ENCODE peak calls at places on chromosomes 16 and 17, in four cellular contexts. W is H1, Y is MM.1S, B is fibroblast of lung. A is an unnamed sample. For H4K20me1, the result is how much of the 10 kb centered on the place peaks cover.

GRCh38 chr16:56421976-56422669 is 3.2 kb downstream of the AMFR start:
- DNase-seq in W (no peak), Y (no peak), B (no peak), A (no peak)

GRCh38 chr17:41118721-41119120 is 548 bp upstream of the KRTAP4-11 start:
- DNase-seq in W (no peak), B (peak), Y (no peak), A (no peak)

GRCh38 chr16:72173997-72174396 is 2.0 kb upstream of the PMFBP1 start:
- DNase-seq in W (no peak), Y (no peak), B (no peak), A (no peak)

GRCh38 chr16:2149630-2150417 is 1.4 kb downstream of the RAB26 start:
- DNase-seq in W (peak), Y (peak), B (peak), A (no peak)

GRCh38 chr16:65621640-65622039 is 499.8 kb upstream of the CDH11 start:
- DNase-seq in B (no peak), Y (no peak), W (no peak), A (no peak)

GRCh38 chr16:8867483-8868271 is 1.1 kb downstream of the CARHSP1 start:
- DNase-seq in B (no peak), W (no peak), Y (peak), A (no peak)

GRCh38 chr16:71709231-71709781 is 15.2 kb downstream of the PHLPP2 start:
- DNase-seq in Y (no peak), W (no peak), B (peak), A (peak)

GRCh38 chr17:19728114-19728495 is 11.7 kb upstream of the SLC47A2 start:
- DNase-seq in W (no peak), B (peak), Y (no peak), A (peak)

GRCh38 chr16:85181091-85181738 is 68.9 kb upstream of the CIBAR2 start:
- DNase-seq in Y (no peak), B (no peak), W (no peak), A (no peak)

GRCh38 chr16:85178596-85178995 is 66.3 kb upstream of the CIBAR2 start:
- DNase-seq in Y (no peak), W (no peak), B (no peak), A (no peak)

GRCh38 chr16:85180047-85180878 is 68.0 kb upstream of the CIBAR2 start:
- DNase-seq in W (no peak), Y (no peak), B (no peak), A (no peak)

GRCh38 chr16:85178006-85178591 is 65.8 kb upstream of the CIBAR2 start:
- DNase-seq in Y (no peak), B (no peak), W (no peak), A (no peak)

DNA sequence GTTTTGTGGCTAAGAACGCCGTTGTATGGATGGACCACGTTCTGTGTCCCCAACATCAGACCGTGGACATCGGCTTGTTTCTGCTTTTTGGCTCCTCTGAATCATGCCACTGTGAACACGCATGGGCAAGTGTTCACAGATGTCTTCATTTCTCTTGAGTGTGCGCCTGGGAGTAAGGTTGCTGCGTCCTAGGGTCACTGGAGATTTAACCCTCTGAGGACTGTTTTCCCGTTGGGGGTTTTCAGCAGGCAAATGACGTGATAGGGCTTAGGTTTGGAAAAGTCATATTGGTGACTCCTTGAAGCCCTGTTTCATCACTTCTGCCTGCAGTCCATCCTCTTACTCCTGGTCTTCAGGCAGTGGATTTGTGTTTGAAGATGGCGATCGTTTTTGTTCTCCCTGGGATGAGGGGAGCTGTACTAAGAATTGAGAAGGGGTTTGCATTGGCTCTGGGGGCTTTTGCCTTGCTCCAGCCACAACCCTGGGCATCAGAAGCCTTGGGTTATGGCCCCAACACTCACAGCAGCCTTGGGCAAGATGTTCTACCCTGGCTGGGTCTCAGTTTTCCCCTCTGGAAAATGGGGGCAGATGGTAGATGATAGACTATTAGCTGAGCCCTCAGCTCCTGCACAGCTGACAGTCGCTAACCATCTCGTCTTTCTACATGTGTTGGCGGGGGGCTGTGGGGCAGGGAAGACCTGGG is 67.2 kb upstream of the CIBAR2 start:
- DNase-seq in W (no peak), B (no peak), Y (no peak), A (no peak)
- H4K20me1 ChIP-seq in W (under half), B (under half), Y (under half), A (under half)

GRCh38 chr16:21656795-21657768 is 4.7 kb upstream of the IGSF6 start:
- DNase-seq in Y (peak), B (peak), W (no peak), A (peak)
- H4K20me1 ChIP-seq in Y (under half), B (under half), W (under half), A (under half)

GRCh38 chr16:12484426-12484825 is 319.3 kb downstream of the CPPED1 start:
- DNase-seq in B (no peak), W (no peak), Y (no peak), A (no peak)
- H4K20me1 ChIP-seq in B (under half), W (under half), Y (under half), A (under half)

DNA sequence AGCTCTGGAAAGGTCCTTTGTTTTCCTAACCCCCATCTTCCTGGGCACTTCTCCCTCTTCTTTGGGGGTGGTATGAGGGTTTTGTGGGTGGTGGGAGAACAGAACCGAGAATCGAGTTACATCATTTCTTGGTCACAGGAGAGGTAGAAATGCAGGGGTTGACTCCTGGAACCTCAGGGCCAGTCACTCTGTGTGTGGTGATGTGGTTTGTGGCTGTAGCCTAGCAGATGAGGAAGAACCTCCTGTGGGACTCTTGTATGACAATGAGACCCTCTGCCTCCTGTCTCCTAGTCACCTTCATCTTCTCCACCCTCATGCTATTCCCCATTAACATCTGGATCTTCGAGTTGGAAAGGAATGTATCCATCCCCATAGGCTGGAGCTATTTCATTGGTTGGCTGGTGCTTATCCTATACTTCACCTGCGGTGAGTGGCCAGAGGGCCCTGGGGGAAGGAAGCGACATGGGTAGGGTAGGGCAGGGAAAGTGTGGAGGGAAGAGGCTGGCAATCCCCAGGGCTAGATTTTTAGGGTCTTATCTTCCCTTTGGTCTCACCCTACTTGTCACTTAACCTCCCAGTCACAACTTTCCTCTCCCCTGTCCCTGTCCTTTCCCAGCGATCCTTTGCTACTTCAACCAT is 5.5 kb downstream of the ODF4 start:
- DNase-seq in Y (no peak), B (no peak), W (no peak), A (no peak)
- H4K20me1 ChIP-seq in Y (under half), B (under half), W (under half), A (under half)

DNA sequence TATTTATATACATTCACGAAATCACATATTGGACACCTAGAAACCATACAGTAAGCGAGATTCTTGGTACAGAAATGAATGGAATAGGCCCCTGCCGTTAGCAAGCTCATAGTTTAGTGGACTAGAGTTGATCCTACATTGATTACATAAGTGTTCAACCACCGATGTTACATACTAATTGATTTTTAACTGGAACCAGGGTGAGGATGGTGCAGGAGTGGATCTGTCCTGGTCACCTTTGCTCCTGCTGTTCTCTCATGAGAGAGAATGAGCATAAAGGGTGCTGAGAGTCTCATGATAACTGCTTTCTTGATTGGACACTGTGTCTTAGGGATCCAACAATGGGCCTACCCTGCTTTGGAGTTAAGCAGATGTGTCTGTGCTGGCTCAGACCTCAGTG is 13.9 kb downstream of the MAP2K4 start:
- DNase-seq in B (no peak), W (no peak), Y (no peak), A (no peak)
- H4K20me1 ChIP-seq in B (under half), W (under half), Y (under half), A (under half)

GRCh38 chr16:89507834-89508590 is at the start of gene SPG7:
- DNase-seq in W (peak), B (peak), Y (peak), A (peak)
- H4K20me1 ChIP-seq in W (under half), B (under half), Y (under half), A (under half)

DNA sequence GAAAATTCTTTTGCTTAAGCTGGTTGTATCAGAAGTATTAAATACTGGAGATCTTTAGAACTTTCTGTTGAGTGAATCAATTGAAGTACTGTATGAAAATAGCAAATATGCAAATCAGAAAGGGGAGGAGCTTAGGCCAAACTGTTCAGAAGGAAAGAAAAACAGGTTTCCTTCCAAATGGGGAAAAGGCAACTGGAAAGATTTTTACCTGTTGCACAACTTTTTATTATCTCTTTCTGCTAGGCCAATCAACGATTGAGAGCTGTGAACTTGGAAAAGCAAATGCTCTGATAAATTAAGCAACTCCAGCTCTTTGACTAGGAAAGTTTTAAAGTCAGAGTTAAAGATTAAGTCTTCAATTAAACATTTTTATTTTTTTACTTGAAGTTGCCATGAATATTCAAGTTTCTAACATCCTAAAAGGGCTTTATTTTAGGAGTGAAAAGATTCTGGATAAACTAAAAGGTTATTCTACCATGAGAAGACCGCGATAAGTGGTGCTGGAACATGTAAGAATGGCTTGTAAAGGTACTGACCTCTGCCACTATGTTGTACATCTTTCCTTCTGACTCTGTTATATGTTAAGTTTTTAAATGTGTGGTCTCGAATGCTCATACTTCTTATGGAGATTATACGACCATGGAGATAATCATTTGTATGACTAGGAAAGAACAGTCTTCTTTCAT is 16.5 kb downstream of the DCUN1D3 start:
- DNase-seq in B (no peak), W (no peak), Y (no peak), A (no peak)
- H4K20me1 ChIP-seq in B (under half), W (under half), Y (under half), A (under half)

GRCh38 chr16:88323546-88324330 is 59.0 kb upstream of the ZNF469 start:
- DNase-seq in B (no peak), Y (no peak), W (no peak), A (no peak)

GRCh38 chr16:88322500-88322970 is 60.2 kb upstream of the ZNF469 start:
- DNase-seq in W (no peak), Y (no peak), B (no peak), A (no peak)

GRCh38 chr16:88320947-88321634 is 61.7 kb upstream of the ZNF469 start:
- DNase-seq in B (no peak), Y (no peak), W (no peak), A (no peak)

GRCh38 chr16:88321635-88322499 is 60.9 kb upstream of the ZNF469 start:
- DNase-seq in W (no peak), B (no peak), Y (no peak), A (no peak)

DNA sequence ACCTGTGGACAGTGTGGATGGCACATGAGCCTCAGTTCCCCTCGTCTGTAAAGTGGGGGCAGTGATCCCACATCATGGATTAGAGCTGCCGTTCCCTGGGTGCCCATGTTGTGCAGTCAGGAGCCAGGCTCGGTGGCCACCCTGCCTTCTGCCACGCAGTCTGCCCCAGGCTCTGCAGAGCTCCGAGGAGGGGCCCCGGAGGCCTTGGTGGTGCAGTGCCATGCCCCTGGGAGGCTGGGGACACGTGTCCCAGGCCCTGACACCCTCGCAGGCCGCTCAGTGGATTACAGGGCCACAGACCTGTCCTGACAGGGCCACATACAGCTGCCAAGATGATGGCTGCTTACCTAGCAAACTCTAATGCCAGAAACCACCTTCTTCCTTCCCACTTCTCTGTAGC is 59.7 kb upstream of the ZNF469 start:
- DNase-seq in B (no peak), Y (no peak), W (no peak), A (no peak)
- H4K20me1 ChIP-seq in B (under half), Y (under half), W (under half), A (under half)

GRCh38 chr17:76683011-76683755 is 27.6 kb downstream of the MXRA7 start:
- DNase-seq in B (no peak), W (peak), Y (no peak), A (no peak)
- H4K20me1 ChIP-seq in B (under half), W (under half), Y (under half), A (under half)